ENCODE peak calls at places on chromosomes 12 and 14, in ten cellular contexts. T, W, M, F, G, X, E, K, R and A are unnamed samples.

GRCh38 chr14:95256011-95256775 is 63.5 kb downstream of the CLMN start:
- DNase-seq in X (no peak), T (no peak), G (no peak), M (no peak), R (peak), K (no peak), W (no peak), E (no peak), F (no peak), A (no peak)

GRCh38 chr12:45051490-45052105 is 699 bp upstream of the DBX2 start:
- DNase-seq in X (no peak), G (peak), W (no peak), R (no peak), F (no peak), E (no peak), M (no peak), T (no peak), K (peak), A (peak)

GRCh38 chr12:53299101-53299453 is 418 bp upstream of the MYG1 start:
- DNase-seq in G (peak), M (no peak), T (no peak), F (peak), E (no peak), R (no peak), X (no peak), K (peak), W (no peak), A (no peak)

GRCh38 chr14:51860836-51861583 is 598 bp downstream of the GNG2 start:
- DNase-seq in E (no peak), K (no peak), X (no peak), M (no peak), F (no peak), T (no peak), W (no peak), G (peak), R (no peak), A (no peak)

GRCh38 chr12:90979936-90980335 is 24.8 kb downstream of the EPYC start:
- DNase-seq in T (no peak), R (no peak), M (no peak), X (no peak), F (no peak), E (no peak), W (no peak), K (peak), G (peak), A (peak)

GRCh38 chr14:102819176-102819628 is 42.0 kb downstream of the TRAF3 start:
- DNase-seq in M (no peak), G (no peak), R (no peak), X (no peak), E (peak), F (no peak), W (no peak), K (no peak), T (no peak), A (no peak)

GRCh38 chr14:34662558-34663088 is 32.7 kb upstream of the SNX6 start:
- DNase-seq in W (no peak), T (no peak), K (peak), F (no peak), E (no peak), M (no peak), G (peak), X (no peak), R (no peak), A (no peak)

GRCh38 chr12:130658106-130658505 is 58.0 kb downstream of the RIMBP2 start:
- DNase-seq in F (no peak), X (no peak), R (no peak), T (no peak), M (no peak), W (no peak), K (no peak), G (no peak), E (no peak), A (no peak)

GRCh38 chr14:51228890-51229289 is 11.2 kb upstream of the TMX1 start:
- DNase-seq in T (no peak), G (no peak), F (no peak), W (no peak), R (no peak), E (no peak), X (no peak), M (no peak), K (no peak), A (no peak)

GRCh38 chr12:99087278-99087677 is 442.2 kb downstream of the APAF1 start:
- DNase-seq in W (no peak), X (no peak), R (no peak), G (no peak), T (no peak), K (peak), E (no peak), M (no peak), F (no peak), A (no peak)

GRCh38 chr14:61838661-61839060 is 76.4 kb downstream of the SNAPC1 start:
- DNase-seq in T (no peak), F (no peak), E (no peak), X (no peak), G (peak), M (no peak), W (no peak), R (no peak), K (peak), A (no peak)

GRCh38 chr12:49232940-49233841 is 31.7 kb upstream of the TUBA1C start:
- DNase-seq in K (peak), X (peak), M (peak), E (no peak), W (no peak), F (no peak), R (no peak), T (no peak), G (peak), A (no peak)

GRCh38 chr14:91249841-91250616 is 5.5 kb upstream of the GPR68 start:
- DNase-seq in M (no peak), R (peak), F (no peak), G (no peak), X (no peak), E (peak), T (no peak), K (peak), W (no peak), A (peak)

GRCh38 chr12:77696183-77696582 is 134.5 kb upstream of the NAV3 start:
- DNase-seq in E (no peak), F (no peak), W (no peak), R (no peak), G (no peak), K (no peak), X (no peak), T (no peak), M (no peak), A (no peak)

GRCh38 chr12:85681333-85681732 is 154.9 kb downstream of the RASSF9 start:
- DNase-seq in X (no peak), W (no peak), F (no peak), R (no peak), T (no peak), G (no peak), K (no peak), M (no peak), E (no peak), A (no peak)

GRCh38 chr14:75911883-75912282 is 69.9 kb downstream of the TGFB3 start:
- DNase-seq in F (no peak), G (peak), E (no peak), K (peak), M (no peak), R (no peak), T (no peak), X (no peak), W (no peak), A (no peak)

GRCh38 chr12:30706476-30706875 is 10.8 kb upstream of the IPO8 start:
- DNase-seq in K (no peak), W (no peak), F (no peak), E (no peak), X (no peak), G (no peak), R (no peak), M (no peak), T (no peak), A (no peak)

DNA sequence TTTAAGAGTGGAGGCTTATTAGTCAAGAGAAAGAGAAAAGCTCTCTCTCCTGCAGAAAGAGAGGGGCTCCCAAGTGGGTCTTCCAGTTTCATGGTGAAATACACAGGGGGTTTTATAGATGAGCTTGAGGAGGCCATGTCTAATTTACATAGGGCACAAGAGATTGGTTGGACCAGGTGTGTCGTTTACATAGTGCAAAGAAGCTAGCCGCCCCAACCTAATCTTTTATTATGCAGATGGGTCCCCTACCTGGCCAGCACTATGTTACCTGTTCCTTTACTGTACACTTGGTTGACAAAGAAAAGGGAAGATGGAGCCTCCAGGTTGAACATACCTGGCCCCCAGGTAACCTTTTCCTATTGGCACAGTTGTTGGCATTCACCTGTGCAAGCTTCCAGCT is 195.0 kb downstream of the PIK3C2G start:
- DNase-seq in W (no peak), K (no peak), F (no peak), G (no peak), M (no peak), R (no peak), X (no peak), T (no peak), E (no peak), A (no peak)
- H3K4me3 ChIP-seq in W (no peak), K (no peak), F (no peak), G (no peak), M (no peak), R (no peak), X (no peak), T (no peak), E (no peak), A (no peak)

DNA sequence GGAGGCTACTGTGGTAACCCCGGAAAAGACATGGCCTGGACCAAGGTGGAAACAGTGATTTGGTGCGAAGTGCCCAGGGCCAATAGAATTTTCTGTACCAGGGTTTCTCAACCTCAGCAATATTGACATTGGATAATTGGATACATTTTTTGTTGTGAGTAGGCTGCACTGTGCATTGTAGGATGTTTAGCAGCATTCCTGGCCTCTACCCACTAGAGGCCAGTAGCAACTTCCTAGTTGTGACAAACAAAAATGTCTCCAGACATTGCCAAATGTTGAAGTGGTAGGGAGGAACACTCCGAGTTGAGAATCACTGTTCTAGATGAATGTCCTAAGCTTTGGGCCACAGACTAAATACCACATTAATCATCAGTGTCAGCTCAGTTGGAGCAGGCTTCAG is 6.2 kb upstream of the CGRRF1 start:
- DNase-seq in X (no peak), G (peak), E (no peak), W (no peak), K (peak), M (no peak), T (no peak), R (no peak), F (no peak), A (no peak)
- TF ChIP-seq CTCF in X (no peak), G (peak), E (peak), W (no peak), K (peak), M (no peak), T (no peak), R (peak), F (peak), A (peak)

GRCh38 chr12:47942327-47943230 is 20.8 kb upstream of the TMEM106C start:
- DNase-seq in G (no peak), M (no peak), R (no peak), K (no peak), E (no peak), X (no peak), T (no peak), F (no peak), W (no peak), A (no peak)
- H3K4me3 ChIP-seq in G (no peak), M (no peak), R (no peak), K (no peak), E (no peak), X (no peak), T (no peak), F (no peak), W (no peak), A (no peak)

DNA sequence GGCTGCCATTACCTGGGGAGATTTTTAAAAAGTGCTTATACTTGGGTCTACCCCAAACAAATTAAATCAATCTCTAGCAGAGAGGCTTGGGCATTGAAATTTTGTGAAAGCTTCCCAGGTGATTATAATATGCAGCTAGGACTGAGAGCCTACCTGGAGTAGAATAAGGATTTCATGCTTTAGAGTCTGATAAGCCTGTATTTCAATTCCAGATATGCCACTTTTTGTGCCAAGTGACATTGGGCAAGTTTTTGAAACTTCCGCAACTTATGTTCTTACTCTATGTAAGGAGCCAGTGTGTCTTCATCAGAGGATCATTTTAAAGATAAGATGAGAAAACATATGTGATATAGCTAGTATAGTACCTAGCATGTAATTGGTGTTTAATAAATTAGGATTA is 159.8 kb upstream of the LRIG3 start:
- DNase-seq in G (no peak), M (no peak), F (no peak), R (no peak), X (no peak), K (no peak), E (no peak), W (no peak), T (no peak), A (no peak)
- TF ChIP-seq CTCF in G (no peak), M (no peak), F (no peak), R (no peak), X (no peak), K (no peak), E (no peak), W (no peak), T (no peak), A (no peak)

GRCh38 chr12:22046968-22047390 is 961 bp downstream of the CMAS start:
- DNase-seq in T (no peak), K (no peak), R (no peak), X (no peak), F (no peak), G (peak), M (no peak), E (no peak), W (no peak), A (no peak)

GRCh38 chr12:22050078-22050477 is 4.1 kb downstream of the CMAS start:
- DNase-seq in M (no peak), E (no peak), R (no peak), F (no peak), X (no peak), T (no peak), W (no peak), K (no peak), G (no peak), A (no peak)

GRCh38 chr12:22048351-22049041 is 2.5 kb downstream of the CMAS start:
- DNase-seq in F (no peak), T (no peak), G (no peak), W (no peak), R (no peak), E (no peak), X (no peak), K (no peak), M (no peak), A (no peak)

GRCh38 chr12:22046090-22046967 is at the start of gene CMAS:
- DNase-seq in E (peak), F (peak), G (peak), X (peak), M (peak), R (peak), W (peak), K (peak), T (peak), A (no peak)

DNA sequence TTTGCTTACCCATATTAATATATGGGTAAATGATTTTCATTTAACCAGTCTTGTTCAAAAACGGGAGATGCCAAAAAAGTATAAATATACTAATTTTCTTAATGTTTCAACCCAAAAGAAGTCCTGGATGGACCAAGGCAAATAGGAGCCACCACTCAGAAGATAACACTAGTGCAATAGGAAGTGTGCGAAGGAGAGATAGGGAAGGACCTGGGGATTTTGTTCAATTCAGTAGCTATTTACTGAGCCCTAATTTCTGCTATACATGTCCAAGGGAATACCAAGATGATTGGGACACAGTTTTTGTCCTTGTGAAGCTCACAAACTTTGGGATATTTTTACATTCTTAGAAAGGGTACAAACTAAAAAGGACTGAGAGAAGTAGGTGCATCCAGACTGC is 1.5 kb downstream of the CMAS start:
- DNase-seq in G (no peak), W (no peak), R (no peak), F (no peak), K (no peak), T (no peak), X (no peak), E (no peak), M (no peak), A (no peak)
- H3K4me3 ChIP-seq in G (peak), W (peak), R (no peak), F (peak), K (no peak), T (peak), X (no peak), E (peak), M (peak), A (peak)

GRCh38 chr12:67355428-67356385 is 86.5 kb downstream of the CAND1 start:
- DNase-seq in M (no peak), E (peak), R (no peak), K (peak), F (no peak), T (no peak), X (no peak), G (peak), W (no peak), A (no peak)
- TF ChIP-seq CTCF in M (peak), E (peak), R (peak), K (peak), F (peak), T (peak), X (peak), G (peak), W (peak), A (peak)

DNA sequence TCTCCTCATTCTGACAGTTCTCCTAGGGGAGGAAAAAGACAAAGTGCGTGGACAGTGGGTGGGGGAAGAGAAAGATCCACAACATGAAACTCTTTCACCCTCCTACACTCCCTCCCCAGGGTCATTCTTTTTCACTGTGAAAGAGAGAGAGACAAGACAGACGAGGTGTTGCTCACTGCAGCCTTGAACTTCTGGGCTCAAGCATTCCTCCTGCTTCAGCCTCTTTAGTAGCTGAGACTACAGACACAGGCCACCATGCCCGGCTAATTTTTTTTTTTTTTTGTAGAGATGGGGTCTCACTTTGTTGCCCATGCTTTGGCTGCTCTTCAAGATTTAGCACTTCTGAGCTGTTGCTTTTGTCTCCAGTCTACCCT is 2.7 kb downstream of the GPX2 start:
- DNase-seq in X (no peak), G (no peak), E (no peak), W (no peak), K (no peak), M (no peak), F (no peak), R (no peak), T (no peak), A (no peak)
- H3K4me3 ChIP-seq in X (no peak), G (no peak), E (no peak), W (no peak), K (no peak), M (no peak), F (peak), R (no peak), T (no peak), A (no peak)

GRCh38 chr12:68067762-68068376 is 78.6 kb downstream of the IFNG-AS1 start:
- DNase-seq in F (peak), X (no peak), W (no peak), G (peak), R (no peak), E (no peak), T (no peak), K (peak), M (no peak), A (no peak)
- TF ChIP-seq CTCF in F (no peak), X (no peak), W (no peak), G (peak), R (peak), E (peak), T (no peak), K (peak), M (no peak), A (peak)

DNA sequence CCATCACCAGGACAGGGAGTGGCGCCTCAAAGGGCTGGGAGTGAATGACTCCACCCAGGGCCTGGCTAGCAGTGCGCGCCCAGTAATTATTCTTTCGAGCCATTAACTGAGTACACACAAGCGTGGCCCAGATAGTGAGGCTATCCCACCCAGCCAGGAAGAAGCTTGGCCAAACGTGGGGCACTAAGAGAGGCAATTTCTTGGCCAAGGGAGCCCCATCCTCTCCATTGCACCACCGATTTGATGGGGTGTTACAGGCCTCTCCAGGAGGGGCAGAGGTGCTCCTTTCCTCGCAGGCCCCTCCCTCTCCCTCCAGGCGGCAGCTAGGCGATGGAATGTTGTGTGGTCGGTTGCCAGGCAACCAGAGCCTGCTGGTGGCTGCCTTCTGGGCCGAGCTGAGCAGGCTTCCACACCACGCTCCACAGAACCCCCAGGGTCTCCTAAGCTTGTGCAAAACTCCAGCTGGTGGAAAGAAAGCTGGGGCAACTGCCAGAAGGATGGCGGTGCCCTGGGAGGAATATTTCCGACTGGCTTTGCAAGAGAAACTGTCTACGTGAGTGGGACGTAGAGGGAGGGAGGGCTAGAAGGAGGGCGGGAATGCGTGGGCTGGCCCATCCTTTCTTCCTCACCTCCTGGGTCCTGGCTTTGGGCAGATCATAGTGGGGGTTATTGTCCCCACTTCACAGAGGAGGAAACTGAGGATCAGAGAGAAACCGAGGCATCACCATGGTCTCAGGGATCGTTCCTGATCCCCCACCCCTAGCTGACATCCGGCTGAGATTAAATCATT is at the start of gene CFAP73:
- DNase-seq in W (no peak), K (peak), G (peak), M (peak), T (no peak), R (peak), X (no peak), F (peak), E (no peak), A (peak)
- H3K4me3 ChIP-seq in W (no peak), K (no peak), G (no peak), M (no peak), T (peak), R (no peak), X (no peak), F (no peak), E (no peak), A (no peak)